ENCODE peak calls at places on chromosomes 7 and 10, in five cellular contexts. One of them, this sample, is unnamed.

GRCh38 chr7:93551931-93552330 is 22.6 kb downstream of the CALCR start:
- DNase-seq in NCI-H1105 treated with DMSO at 0.1 percent for 48 hours: no peak
- DNase-seq in spleen: no peak
- DNase-seq in heart right ventricle: no peak
- DNase-seq in CD8-positive, alpha-beta memory T cell: no peak
- DNase-seq in this sample: no peak

GRCh38 chr10:44399478-44400451 is 14.9 kb upstream of the CXCL12 start:
- DNase-seq in NCI-H1105 treated with DMSO at 0.1 percent for 48 hours: no peak
- DNase-seq in spleen: peak; percentile 53
- DNase-seq in heart right ventricle: no peak
- DNase-seq in CD8-positive, alpha-beta memory T cell: no peak
- DNase-seq in this sample: no peak

GRCh38 chr7:106050002-106050742 is 61.9 kb downstream of the SYPL1 start:
- DNase-seq in NCI-H1105 treated with DMSO at 0.1 percent for 48 hours: no peak
- DNase-seq in spleen: no peak
- DNase-seq in heart right ventricle: no peak
- DNase-seq in CD8-positive, alpha-beta memory T cell: no peak
- DNase-seq in this sample: no peak

GRCh38 chr10:14555806-14556205 is 218.9 kb downstream of the FAM107B start:
- DNase-seq in NCI-H1105 treated with DMSO at 0.1 percent for 48 hours: no peak
- DNase-seq in spleen: no peak
- DNase-seq in heart right ventricle: no peak
- DNase-seq in CD8-positive, alpha-beta memory T cell: no peak
- DNase-seq in this sample: no peak

GRCh38 chr7:45404622-45405021 is 169.5 kb upstream of the ADCY1 start:
- DNase-seq in NCI-H1105 treated with DMSO at 0.1 percent for 48 hours: no peak
- DNase-seq in spleen: no peak
- DNase-seq in heart right ventricle: no peak
- DNase-seq in CD8-positive, alpha-beta memory T cell: no peak
- DNase-seq in this sample: no peak

GRCh38 chr10:25125151-25125550 is 49.6 kb upstream of the GPR158 start:
- DNase-seq in NCI-H1105 treated with DMSO at 0.1 percent for 48 hours: peak; percentile 63
- DNase-seq in spleen: no peak
- DNase-seq in heart right ventricle: no peak
- DNase-seq in CD8-positive, alpha-beta memory T cell: no peak
- DNase-seq in this sample: no peak

GRCh38 chr7:140304071-140304799 is 94.1 kb downstream of the SLC37A3 start:
- DNase-seq in NCI-H1105 treated with DMSO at 0.1 percent for 48 hours: no peak
- DNase-seq in spleen: no peak
- DNase-seq in heart right ventricle: no peak
- DNase-seq in CD8-positive, alpha-beta memory T cell: peak; percentile 58
- DNase-seq in this sample: no peak

GRCh38 chr7:50791921-50792341 is 9.2 kb upstream of the GRB10 start:
- DNase-seq in NCI-H1105 treated with DMSO at 0.1 percent for 48 hours: no peak
- DNase-seq in spleen: no peak
- DNase-seq in heart right ventricle: no peak
- DNase-seq in CD8-positive, alpha-beta memory T cell: no peak
- DNase-seq in this sample: no peak

GRCh38 chr7:28774529-28775057 is 183.5 kb downstream of the TRIL start:
- DNase-seq in NCI-H1105 treated with DMSO at 0.1 percent for 48 hours: peak; percentile 98
- DNase-seq in spleen: no peak
- DNase-seq in heart right ventricle: no peak
- DNase-seq in CD8-positive, alpha-beta memory T cell: no peak
- DNase-seq in this sample: no peak

GRCh38 chr10:70820976-70821750 is 5.4 kb downstream of the SGPL1 start:
- DNase-seq in NCI-H1105 treated with DMSO at 0.1 percent for 48 hours: no peak
- DNase-seq in spleen: no peak
- DNase-seq in heart right ventricle: no peak
- DNase-seq in CD8-positive, alpha-beta memory T cell: no peak
- DNase-seq in this sample: no peak

GRCh38 chr7:104296900-104297299 is 31.5 kb upstream of the LHFPL3 start:
- DNase-seq in NCI-H1105 treated with DMSO at 0.1 percent for 48 hours: no peak
- DNase-seq in spleen: no peak
- DNase-seq in heart right ventricle: no peak
- DNase-seq in CD8-positive, alpha-beta memory T cell: no peak
- DNase-seq in this sample: no peak